ENCODE peak calls at places on chromosomes 7 and 10, in eight cellular contexts. E, P, M, F, I, T, W and Z are unnamed samples.

GRCh38 chr10:9209105-9209798 is 1154.8 kb downstream of the GATA3 start:
- DNase-seq in T (peak; percentile 16), W (no peak), E (peak; percentile 43), M (no peak), P (peak; percentile 36), I (peak; percentile 70), F (peak; percentile 48), Z (peak; percentile 34)

GRCh38 chr10:100827819-100828743 is 82.7 kb downstream of the PAX2 start:
- DNase-seq in E (peak; percentile 26), W (no peak), I (peak; percentile 62), F (no peak), T (no peak), P (peak; percentile 3), M (no peak), Z (no peak)

GRCh38 chr7:1513657-1514095 is 9.5 kb upstream of the INTS1 start:
- DNase-seq in I (no peak), P (peak; percentile 28), F (no peak), T (no peak), E (peak; percentile 68), W (no peak), M (no peak), Z (no peak)

GRCh38 chr10:4174197-4174596 is 389.2 kb upstream of the KLF6 start:
- DNase-seq in P (no peak), M (no peak), W (no peak), T (no peak), E (no peak), I (no peak), F (no peak), Z (peak; percentile 59)

GRCh38 chr7:2445898-2446555 is 30.2 kb downstream of the GRIFIN start:
- DNase-seq in M (no peak), F (no peak), W (no peak), E (no peak), T (no peak), I (no peak), P (no peak), Z (no peak)

GRCh38 chr10:35641430-35642015 is 573 bp downstream of the FZD8 start:
- DNase-seq in F (no peak), E (no peak), T (no peak), M (no peak), W (no peak), I (no peak), P (peak; percentile 46), Z (peak; percentile 63)

GRCh38 chr10:81179324-81179723 is 641.6 kb downstream of the SH2D4B start:
- DNase-seq in E (no peak), I (no peak), T (no peak), F (no peak), W (no peak), M (no peak), P (no peak), Z (no peak)

GRCh38 chr7:144565586-144565985 is 162.1 kb upstream of the NOBOX start:
- DNase-seq in E (no peak), T (no peak), I (no peak), F (no peak), P (no peak), W (no peak), M (no peak), Z (no peak)

GRCh38 chr7:142414915-142415314 is 157.1 kb upstream of the PRSS58 start:
- DNase-seq in T (no peak), P (no peak), I (no peak), F (no peak), M (no peak), W (no peak), E (no peak), Z (no peak)

GRCh38 chr7:137998250-137998649 is 3.6 kb downstream of the CREB3L2 start:
- DNase-seq in M (no peak), F (no peak), I (no peak), E (no peak), T (no peak), W (no peak), P (no peak), Z (no peak)

GRCh38 chr7:138002096-138002827 is 376 bp upstream of the CREB3L2 start:
- DNase-seq in I (peak; percentile 100), P (peak; percentile 100), T (peak; percentile 97), M (peak; percentile 97), W (peak; percentile 98), F (peak; percentile 97), E (peak; percentile 98), Z (peak; percentile 99)

GRCh38 chr7:137999496-138000080 is 2.3 kb downstream of the CREB3L2 start:
- DNase-seq in T (no peak), E (no peak), W (no peak), I (no peak), M (no peak), F (no peak), P (no peak), Z (no peak)

GRCh38 chr7:138001529-138002095 is at the start of gene CREB3L2:
- DNase-seq in E (peak; percentile 60), T (no peak), W (no peak), M (peak; percentile 74), P (peak; percentile 69), I (no peak), F (peak; percentile 58), Z (peak; percentile 82)

DNA sequence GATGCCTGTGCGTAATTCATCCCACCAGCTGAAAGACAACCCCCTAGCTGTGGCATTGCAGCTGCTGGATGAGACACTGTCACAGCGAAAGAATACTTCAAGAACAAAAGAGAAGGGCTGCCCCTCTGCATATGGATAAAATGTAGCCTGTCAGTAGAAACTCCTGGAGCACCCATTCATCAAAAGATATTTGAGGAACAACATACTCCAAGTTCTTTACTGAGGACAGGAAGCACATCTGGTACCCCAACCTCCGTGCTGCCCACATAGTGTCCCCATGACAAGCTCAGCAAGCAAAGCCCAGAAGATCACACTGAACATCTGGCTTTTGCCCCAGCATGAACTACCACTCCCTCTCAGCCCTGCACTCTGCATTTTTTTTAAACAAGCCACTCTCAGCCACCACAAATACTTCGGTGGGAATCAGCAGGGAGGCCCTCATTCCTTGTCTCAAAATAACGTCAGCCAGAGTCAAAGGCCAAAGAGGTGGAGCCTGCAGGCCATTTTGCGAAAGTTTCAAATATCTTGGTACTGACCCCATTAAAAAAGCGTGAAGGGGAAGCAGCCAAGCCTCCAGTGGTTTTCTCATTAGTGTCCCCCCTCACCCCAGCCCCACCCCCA is 1.7 kb downstream of the CREB3L2 start:
- DNase-seq in E (peak; percentile 44), P (peak; percentile 96), F (no peak), I (peak; percentile 78), W (no peak), T (no peak), M (no peak), Z (peak; percentile 72)
- H3K4me3 ChIP-seq in E (peak overlapping the region; percentile 96), P (peak overlapping the region; percentile 97), F (peak overlapping the region; percentile 3), I (peak overlapping the region; percentile 86), W (peak overlapping the region; percentile 71), T (peak overlapping the region; percentile 71), M (peak overlapping the region; percentile 90), Z (peak overlapping the region; percentile 89)

DNA sequence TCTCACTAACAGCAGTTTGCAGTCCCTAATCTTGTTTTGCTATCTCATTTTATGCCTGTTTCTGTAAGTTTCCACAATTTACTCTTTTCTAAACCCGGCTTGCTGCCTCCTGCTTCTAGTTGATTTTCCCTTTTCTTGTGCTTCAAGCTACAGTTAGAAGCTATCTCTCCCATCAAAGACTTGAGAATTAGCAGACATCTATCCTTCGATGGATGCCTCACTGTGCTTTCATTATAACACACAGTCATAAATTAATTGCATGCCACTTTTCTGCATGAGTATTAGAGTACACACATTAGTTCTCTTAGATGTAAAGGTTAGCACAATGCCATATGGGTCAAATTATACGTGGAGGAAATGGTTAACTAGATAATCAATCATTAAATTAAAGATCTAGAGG is 48.7 kb downstream of the SEMA3A start:
- DNase-seq in T (no peak), P (no peak), M (no peak), I (no peak), F (no peak), E (no peak), W (no peak), Z (no peak)
- H3K4me3 ChIP-seq in T (no peak overlapping the region), P (no peak overlapping the region), M (no peak overlapping the region), I (no peak overlapping the region), F (no peak overlapping the region), E (no peak overlapping the region), W (no peak overlapping the region), Z (no peak overlapping the region)

GRCh38 chr7:130641040-130641439 is 27.5 kb downstream of the COPG2 start:
- DNase-seq in I (no peak), T (no peak), E (no peak), W (no peak), P (no peak), M (no peak), F (no peak), Z (no peak)

GRCh38 chr7:130642383-130642782 is 26.2 kb downstream of the COPG2 start:
- DNase-seq in W (no peak), T (no peak), I (no peak), E (no peak), P (no peak), F (no peak), M (no peak), Z (no peak)

GRCh38 chr7:130641497-130641896 is 27.1 kb downstream of the COPG2 start:
- DNase-seq in E (no peak), T (no peak), I (no peak), M (no peak), W (no peak), F (no peak), P (no peak), Z (no peak)

GRCh38 chr7:130639391-130639790 is 29.2 kb downstream of the COPG2 start:
- DNase-seq in P (no peak), M (no peak), F (no peak), E (no peak), W (no peak), T (no peak), I (no peak), Z (no peak)
- H3K4me3 ChIP-seq in P (no peak overlapping the region), M (no peak overlapping the region), F (no peak overlapping the region), E (no peak overlapping the region), W (no peak overlapping the region), T (no peak overlapping the region), I (no peak overlapping the region), Z (no peak overlapping the region)

GRCh38 chr10:122089343-122090015 is 100.5 kb downstream of the TACC2 start:
- DNase-seq in I (no peak), T (no peak), P (no peak), F (no peak), E (no peak), W (no peak), M (no peak), Z (peak; percentile 5)
- H3K4me3 ChIP-seq in I (no peak overlapping the region), T (no peak overlapping the region), P (no peak overlapping the region), F (no peak overlapping the region), E (no peak overlapping the region), W (no peak overlapping the region), M (no peak overlapping the region), Z (no peak overlapping the region)

GRCh38 chr10:102507521-102507920 is 3.7 kb downstream of the SUFU start:
- DNase-seq in E (no peak), P (no peak), T (no peak), W (no peak), I (no peak), M (no peak), F (no peak), Z (no peak)

GRCh38 chr10:102504976-102505300 is 1.2 kb downstream of the SUFU start:
- DNase-seq in T (no peak), I (no peak), F (no peak), P (no peak), W (no peak), M (no peak), E (no peak), Z (no peak)

GRCh38 chr10:102504179-102504975 is 605 bp downstream of the SUFU start:
- DNase-seq in F (peak; percentile 6), M (no peak), E (peak; percentile 26), P (peak; percentile 28), I (peak; percentile 74), T (no peak), W (no peak), Z (peak; percentile 25)

GRCh38 chr10:102503264-102504178 is at the start of gene SUFU:
- DNase-seq in I (peak; percentile 100), W (peak; percentile 96), T (peak; percentile 92), F (peak; percentile 97), E (peak; percentile 97), P (peak; percentile 97), M (peak; percentile 97), Z (peak; percentile 100)

GRCh38 chr10:102505462-102506115 is 1.8 kb downstream of the SUFU start:
- DNase-seq in P (no peak), T (no peak), W (no peak), E (no peak), F (no peak), I (no peak), M (no peak), Z (no peak)
- H3K4me3 ChIP-seq in P (peak overlapping the region; percentile 81), T (no peak overlapping the region), W (peak overlapping the region; percentile 93), E (peak overlapping the region; percentile 93), F (no peak overlapping the region), I (peak overlapping the region; percentile 78), M (no peak overlapping the region), Z (no peak overlapping the region)